ENCODE peak calls at places on chromosomes 11 and 22, in eight cellular contexts. P, I, N, J, G, E, W and M are unnamed samples.

GRCh38 chr11:68383976-68384501 is 71.6 kb downstream of the LRP5 start:
- DNase-seq in J (peak), W (peak), N (no peak), E (peak), P (peak), G (no peak), I (no peak), M (no peak)

GRCh38 chr22:19663286-19663815 is 51.0 kb upstream of the SEPTIN5 start:
- DNase-seq in I (peak), P (no peak), W (peak), G (no peak), E (no peak), N (no peak), J (peak), M (no peak)

GRCh38 chr11:67016550-67016949 is 6.4 kb upstream of the SYT12 start:
- DNase-seq in W (no peak), G (no peak), N (no peak), I (no peak), E (no peak), J (no peak), P (no peak), M (no peak)

GRCh38 chr11:19027829-19028595 is 32.5 kb downstream of the MRGPRX2 start:
- DNase-seq in I (peak), W (peak), J (no peak), P (no peak), E (no peak), G (no peak), N (no peak), M (no peak)

GRCh38 chr11:15889972-15890371 is 466.4 kb downstream of the SOX6 start:
- DNase-seq in E (no peak), G (no peak), W (no peak), N (no peak), J (peak), P (peak), I (peak), M (no peak)

GRCh38 chr11:61297741-61298140 is 2.6 kb upstream of the VWCE start:
- DNase-seq in W (peak), G (peak), E (no peak), N (no peak), I (peak), J (peak), P (no peak), M (peak)

GRCh38 chr11:132610791-132611190 is 921.5 kb downstream of the OPCML start:
- DNase-seq in I (no peak), E (no peak), W (no peak), G (no peak), N (no peak), P (no peak), J (no peak), M (no peak)

GRCh38 chr22:32721328-32722180 is 80.0 kb upstream of the TIMP3 start:
- DNase-seq in J (no peak), I (no peak), E (no peak), N (no peak), W (no peak), P (no peak), G (no peak), M (no peak)

GRCh38 chr11:77819921-77820564 is 479 bp downstream of the RSF1 start:
- DNase-seq in G (peak), N (peak), J (no peak), W (peak), I (no peak), E (peak), P (peak), M (no peak)

GRCh38 chr11:101617735-101618332 is 34.0 kb upstream of the TRPC6 start:
- DNase-seq in P (peak), W (no peak), G (no peak), I (no peak), N (no peak), E (no peak), J (no peak), M (no peak)

GRCh38 chr22:41561335-41561734 is 525 bp downstream of the CSDC2 start:
- DNase-seq in G (no peak), N (no peak), I (no peak), J (no peak), W (peak), E (no peak), P (peak), M (no peak)

GRCh38 chr11:106697058-106697457 is 321.2 kb downstream of the GUCY1A2 start:
- DNase-seq in N (no peak), G (no peak), I (no peak), W (no peak), E (no peak), J (peak), P (no peak), M (no peak)

GRCh38 chr11:70731670-70732492 is 333.6 kb downstream of the CTTN start:
- DNase-seq in E (no peak), G (peak), J (no peak), P (no peak), I (no peak), N (peak), W (no peak), M (no peak)

GRCh38 chr11:110092577-110093406 is at the start of gene ZC3H12C:
- DNase-seq in J (peak), W (peak), N (peak), G (peak), I (peak), P (peak), E (peak), M (peak)
- TF ChIP-seq CTCF in J (peak), W (no peak), N (peak), G (peak), I (peak), P (peak), E (peak), M (peak)

GRCh38 chr11:121899534-121899933 is 216.5 kb downstream of the BLID start:
- DNase-seq in J (no peak), N (no peak), P (no peak), W (no peak), I (no peak), G (no peak), E (no peak), M (no peak)

GRCh38 chr11:121895919-121896318 is 220.1 kb downstream of the BLID start:
- DNase-seq in W (no peak), I (no peak), E (no peak), G (no peak), J (no peak), N (no peak), P (no peak), M (no peak)

GRCh38 chr11:121901853-121902252 is 214.2 kb downstream of the BLID start:
- DNase-seq in E (no peak), N (no peak), P (no peak), G (no peak), I (no peak), J (no peak), W (no peak), M (no peak)

GRCh38 chr11:121894581-121894980 is 221.4 kb downstream of the BLID start:
- DNase-seq in I (no peak), G (no peak), J (no peak), N (no peak), W (no peak), E (no peak), P (no peak), M (no peak)

DNA sequence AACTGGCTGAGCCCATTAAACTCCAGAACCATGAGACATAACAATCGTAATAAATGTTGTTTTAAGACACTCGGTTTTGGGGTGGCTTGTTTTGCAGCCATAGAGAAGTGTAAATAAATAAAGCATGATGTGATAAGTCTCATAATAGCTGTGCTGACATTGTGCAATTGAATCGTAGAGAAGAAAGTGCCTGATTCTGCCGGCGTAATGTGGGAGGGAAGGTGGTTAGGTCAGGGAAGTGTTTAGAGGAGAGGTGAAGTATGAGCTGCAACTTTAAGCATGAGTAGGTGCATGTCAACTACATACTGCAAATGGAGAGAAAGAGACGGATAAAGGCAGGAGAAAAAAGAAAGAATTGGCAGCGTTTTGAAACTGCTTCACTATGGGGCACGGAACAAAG is 217.1 kb downstream of the BLID start:
- DNase-seq in I (no peak), J (no peak), W (no peak), N (no peak), G (no peak), P (no peak), E (no peak), M (no peak)
- H3K4me3 ChIP-seq in I (no peak), J (no peak), W (no peak), N (no peak), G (no peak), P (no peak), E (no peak), M (no peak)

GRCh38 chr11:117238221-117238620 is 5.8 kb downstream of the RNF214 start:
- DNase-seq in N (no peak), G (no peak), E (no peak), J (no peak), W (no peak), I (no peak), P (no peak), M (peak)

GRCh38 chr11:117239295-117239694 is 6.8 kb downstream of the RNF214 start:
- DNase-seq in J (peak), E (no peak), G (no peak), P (no peak), W (no peak), I (peak), N (no peak), M (no peak)
- TF ChIP-seq CTCF in J (peak), E (no peak), G (no peak), P (no peak), W (no peak), I (peak), N (no peak), M (no peak)

GRCh38 chr22:45101828-45102227 is 61.9 kb upstream of the NUP50 start:
- DNase-seq in J (no peak), W (peak), I (no peak), N (no peak), P (peak), G (no peak), E (no peak), M (peak)
- H3K4me3 ChIP-seq in J (no peak), W (no peak), I (no peak), N (no peak), P (no peak), G (no peak), E (no peak), M (no peak)

DNA sequence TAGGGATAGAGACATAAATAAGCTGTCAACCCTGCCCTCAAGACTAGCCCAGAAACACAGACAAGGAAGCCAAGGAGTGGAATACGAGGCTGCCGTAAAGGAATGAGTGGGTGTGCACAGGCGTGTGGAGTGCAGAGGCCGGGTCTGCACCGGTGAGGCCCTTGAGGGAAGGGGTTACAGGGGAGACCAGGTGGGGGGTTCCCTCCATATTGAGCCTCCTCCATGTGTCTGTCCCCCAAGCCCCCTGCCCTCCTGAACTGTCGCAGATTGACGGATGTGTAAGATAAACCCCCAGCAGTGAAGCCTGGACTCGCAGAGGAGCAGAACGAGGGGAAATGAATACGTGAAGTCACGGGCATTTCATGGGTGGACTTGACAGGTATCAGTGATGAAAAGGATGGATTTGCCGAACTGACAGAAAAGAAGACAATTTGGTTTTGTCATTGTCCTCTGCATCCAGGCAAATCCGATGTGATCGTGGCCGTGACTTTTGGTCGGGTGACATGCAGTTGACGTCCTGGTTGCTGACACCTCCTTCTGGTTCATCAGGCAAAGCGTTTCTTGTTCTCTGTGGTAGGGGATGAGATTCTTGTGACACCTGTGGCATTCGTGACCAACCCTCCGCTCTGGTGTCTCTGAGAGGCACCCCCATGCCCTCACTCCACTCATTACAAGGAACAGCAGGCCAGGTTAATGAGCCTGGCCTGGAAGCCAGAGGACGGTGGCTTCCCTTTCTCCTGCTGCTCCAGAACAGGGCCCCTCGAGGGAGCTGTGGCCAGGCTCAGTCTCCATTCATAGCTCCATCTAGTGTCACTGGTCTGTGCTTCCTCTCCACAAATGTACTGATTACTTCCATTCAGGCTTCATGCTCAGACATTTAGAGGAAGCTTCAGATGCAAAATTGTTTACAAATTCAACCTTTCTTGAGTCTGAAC is 223.1 kb upstream of the B3GAT1 start:
- DNase-seq in E (no peak), N (no peak), I (no peak), G (peak), W (peak), J (no peak), P (peak), M (no peak)
- TF ChIP-seq CTCF in E (no peak), N (no peak), I (no peak), G (peak), W (no peak), J (no peak), P (peak), M (no peak)

GRCh38 chr22:39244073-39244495 is 698 bp downstream of the PDGFB start:
- DNase-seq in P (peak), G (no peak), E (no peak), N (no peak), I (no peak), W (no peak), J (no peak), M (no peak)
- H3K4me3 ChIP-seq in P (peak), G (peak), E (peak), N (no peak), I (peak), W (no peak), J (peak), M (peak)

GRCh38 chr11:11620966-11621880 is 582 bp downstream of the GALNT18 start:
- DNase-seq in N (peak), W (peak), G (peak), E (peak), J (no peak), I (no peak), P (peak), M (no peak)
- TF ChIP-seq CTCF in N (no peak), W (no peak), G (peak), E (no peak), J (peak), I (no peak), P (peak), M (no peak)

GRCh38 chr22:36911887-36912661 is 1.4 kb upstream of the CSF2RB start:
- DNase-seq in J (no peak), W (no peak), E (no peak), P (no peak), G (no peak), I (no peak), N (no peak), M (no peak)

GRCh38 chr22:36916034-36916433 is 2.6 kb downstream of the CSF2RB start:
- DNase-seq in N (no peak), J (no peak), G (no peak), I (no peak), W (no peak), P (no peak), E (no peak), M (no peak)

GRCh38 chr22:36914383-36914752 is 940 bp downstream of the CSF2RB start:
- DNase-seq in W (no peak), P (no peak), J (no peak), E (no peak), N (no peak), I (no peak), G (no peak), M (no peak)

GRCh38 chr22:36912694-36913430 is 566 bp upstream of the CSF2RB start:
- DNase-seq in G (no peak), J (no peak), I (no peak), N (no peak), W (no peak), P (no peak), E (no peak), M (no peak)

GRCh38 chr22:36913431-36914382 is at the start of gene CSF2RB:
- DNase-seq in J (no peak), W (peak), P (no peak), I (no peak), N (peak), G (peak), E (no peak), M (peak)
- H3K4me3 ChIP-seq in J (no peak), W (no peak), P (no peak), I (no peak), N (no peak), G (no peak), E (peak), M (peak)

GRCh38 chr11:73260127-73260457 is 12.0 kb upstream of the P2RY6 start:
- DNase-seq in W (no peak), J (no peak), I (no peak), G (no peak), E (no peak), N (no peak), P (no peak), M (peak)

GRCh38 chr11:73259406-73260126 is 12.6 kb upstream of the P2RY6 start:
- DNase-seq in G (no peak), I (no peak), W (peak), P (no peak), E (no peak), N (no peak), J (no peak), M (peak)

GRCh38 chr11:73257342-73258103 is 14.6 kb upstream of the P2RY6 start:
- DNase-seq in G (peak), W (peak), I (peak), P (peak), N (no peak), E (peak), J (peak), M (peak)

GRCh38 chr11:73262851-73263495 is 9.2 kb upstream of the P2RY6 start:
- DNase-seq in I (no peak), J (no peak), E (no peak), N (no peak), P (no peak), G (no peak), W (peak), M (peak)

DNA sequence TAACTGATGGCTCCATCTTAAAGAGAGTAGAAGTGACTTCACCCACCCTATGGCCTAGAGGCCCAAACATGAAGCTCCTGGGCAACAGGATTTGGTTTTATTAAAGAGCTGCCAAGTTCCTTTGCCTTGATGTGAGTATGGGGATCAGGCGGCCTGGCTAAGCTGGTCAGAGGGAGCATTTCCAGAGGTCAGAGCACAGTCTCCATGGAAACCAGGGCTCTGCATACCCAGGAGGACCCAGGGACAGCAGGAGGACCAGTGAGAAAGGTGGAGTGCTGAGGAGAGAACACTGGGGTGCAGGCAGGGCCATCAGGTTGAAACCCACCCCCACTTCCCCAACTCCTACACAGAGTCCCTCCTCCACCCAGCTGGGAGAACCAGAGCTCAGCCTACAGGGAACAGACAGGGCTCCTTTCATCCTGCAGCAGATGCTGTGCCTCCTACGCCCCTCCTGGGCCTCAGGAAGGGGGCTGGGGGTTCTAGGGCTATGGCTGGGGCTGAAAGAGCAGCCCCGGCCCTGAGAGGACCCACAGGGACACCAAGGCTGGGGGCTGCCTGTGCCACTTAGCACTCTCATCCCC is 13.9 kb upstream of the P2RY6 start:
- DNase-seq in E (no peak), J (no peak), P (no peak), I (no peak), N (no peak), W (peak), G (no peak), M (no peak)
- TF ChIP-seq CTCF in E (no peak), J (no peak), P (no peak), I (no peak), N (no peak), W (no peak), G (no peak), M (no peak)